ENCODE peak calls at places on chromosomes 11 and 22, in seven cellular contexts. W is activated naive CD4-positive, alpha-beta T cell; S is right cardiac atrium; U is amniotic stem cell; D is activated CD4-positive, CD25-positive, alpha-beta regulatory T cell treated with anti-CD3 and anti-CD28 coated beads, Interleukin-2, amount 50 U/mL, for 16 hours; C is MCF 10A; Z is stimulated activated CD8-positive, alpha-beta memory T cell treated with anti-CD3 and anti-CD28 coated beads, Interleukin-4, amount 100 ng/mL, for 24 hours. Q is an unnamed sample.

GRCh38 chr22:25102722-25103121 is 96.9 kb upstream of the CRYBB3 start:
- DNase-seq in W (no peak), S (peak; percentile 9), U (no peak), D (no peak), C (no peak), Z (no peak), Q (no peak)

GRCh38 chr11:119909495-119909894 is 180.5 kb upstream of the NECTIN1 start:
- DNase-seq in W (no peak), S (no peak), U (no peak), D (no peak), C (no peak), Z (no peak), Q (no peak)

GRCh38 chr11:80538040-80538439 is 1097.2 kb upstream of the TENM4 start:
- DNase-seq in W (no peak), S (no peak), U (no peak), D (no peak), C (no peak), Z (no peak), Q (no peak)

GRCh38 chr11:2913029-2913431 is 16.2 kb downstream of the PHLDA2 start:
- DNase-seq in W (no peak), S (no peak), U (no peak), D (no peak), C (peak; percentile 60), Z (no peak), Q (no peak)

GRCh38 chr11:10091314-10092045 is 202.5 kb downstream of the SBF2 start:
- DNase-seq in W (no peak), S (no peak), U (no peak), D (no peak), C (no peak), Z (no peak), Q (no peak)

GRCh38 chr11:64758330-64759079 is 1.3 kb downstream of the PYGM start:
- DNase-seq in W (no peak), S (peak; percentile 55), U (no peak), D (no peak), C (no peak), Z (no peak), Q (no peak)

GRCh38 chr11:62142921-62143320 is 19.1 kb downstream of the INCENP start:
- DNase-seq in W (no peak), S (peak; percentile 92), U (no peak), D (no peak), C (no peak), Z (no peak), Q (no peak)

GRCh38 chr11:63912678-63913077 is 4.3 kb downstream of the RCOR2 start:
- DNase-seq in W (no peak), S (no peak), U (no peak), D (no peak), C (no peak), Z (no peak), Q (no peak)

GRCh38 chr11:100863080-100863581 is 176.0 kb downstream of the ARHGAP42 start:
- DNase-seq in W (no peak), S (no peak), U (peak; percentile 33), D (no peak), C (no peak), Z (no peak), Q (peak; percentile 7)

GRCh38 chr11:82895437-82896091 is 4.7 kb downstream of the PRCP start:
- DNase-seq in W (no peak), S (no peak), U (no peak), D (no peak), C (no peak), Z (no peak), Q (no peak)

GRCh38 chr11:69588270-69588669 is 52.7 kb upstream of the CCND1 start:
- DNase-seq in W (no peak), S (no peak), U (peak; percentile 44), D (no peak), C (peak; percentile 61), Z (no peak), Q (no peak)

GRCh38 chr11:128482512-128483191 is 104.7 kb downstream of the ETS1 start:
- DNase-seq in W (no peak), S (peak; percentile 71), U (no peak), D (no peak), C (peak; percentile 78), Z (no peak), Q (no peak)

GRCh38 chr11:122709042-122709760 is 53.7 kb downstream of the UBASH3B start:
- DNase-seq in W (no peak), S (no peak), U (peak; percentile 69), D (no peak), C (peak; percentile 60), Z (no peak), Q (no peak)

GRCh38 chr11:33664166-33664565 is 36.5 kb downstream of the C11orf91 start:
- DNase-seq in W (no peak), S (no peak), U (no peak), D (no peak), C (no peak), Z (no peak), Q (no peak)

GRCh38 chr11:7165911-7166310 is 77.1 kb downstream of the RBMXL2 start:
- DNase-seq in W (no peak), S (no peak), U (no peak), D (no peak), C (peak; percentile 43), Z (no peak), Q (no peak)

GRCh38 chr11:67357831-67358555 is 4.6 kb upstream of the POLD4 start:
- DNase-seq in W (no peak), S (no peak), U (no peak), D (no peak), C (peak; percentile 72), Z (no peak), Q (no peak)

GRCh38 chr11:64339754-64340408 is at the start of gene CCDC88B:
- DNase-seq in W (peak; percentile 52), S (peak; percentile 82), U (no peak), D (peak; percentile 70), C (no peak), Z (peak; percentile 74), Q (no peak)

GRCh38 chr11:130203766-130204702 is 44.5 kb downstream of the ST14 start:
- DNase-seq in W (no peak), S (no peak), U (no peak), D (no peak), C (no peak), Z (no peak), Q (no peak)

Q was measured in HuH-7.